ENCODE peak calls at places on chromosomes 5 and 9, in six cellular contexts. One of them, this sample, is unnamed.

GRCh38 chr9:105198763-105199339 is 45.6 kb upstream of the SLC44A1 start:
- DNase-seq in upper lobe of right lung: no peak
- DNase-seq in astrocyte: no peak
- DNase-seq in A549: no peak
- DNase-seq in aorta: no peak
- DNase-seq in GM12878: no peak
- DNase-seq in this sample: no peak

GRCh38 chr5:125215593-125215992 is 469.2 kb upstream of the ZNF608 start:
- DNase-seq in astrocyte: no peak
- DNase-seq in aorta: no peak
- DNase-seq in GM12878: no peak
- DNase-seq in A549: no peak
- DNase-seq in upper lobe of right lung: no peak
- DNase-seq in this sample: no peak

GRCh38 chr9:87725900-87726709 is at the start of gene CTSL:
- DNase-seq in A549: peak; percentile 89
- DNase-seq in astrocyte: peak; percentile 79
- DNase-seq in upper lobe of right lung: peak; percentile 95
- DNase-seq in GM12878: no peak
- DNase-seq in aorta: peak; percentile 96
- DNase-seq in this sample: no peak

GRCh38 chr5:140023611-140024191 is 19.4 kb downstream of the NRG2 start:
- DNase-seq in astrocyte: no peak
- DNase-seq in GM12878: no peak
- DNase-seq in A549: no peak
- DNase-seq in aorta: no peak
- DNase-seq in upper lobe of right lung: no peak
- DNase-seq in this sample: no peak

GRCh38 chr5:74442466-74442865 is 198.1 kb downstream of the ENC1 start:
- DNase-seq in A549: no peak
- DNase-seq in aorta: no peak
- DNase-seq in astrocyte: no peak
- DNase-seq in upper lobe of right lung: no peak
- DNase-seq in GM12878: no peak
- DNase-seq in this sample: no peak

GRCh38 chr5:139177809-139178581 is 20.2 kb downstream of the SIL1 start:
- DNase-seq in astrocyte: no peak
- DNase-seq in A549: no peak
- DNase-seq in aorta: no peak
- DNase-seq in upper lobe of right lung: no peak
- DNase-seq in GM12878: peak; percentile 43
- DNase-seq in this sample: no peak

GRCh38 chr5:38208782-38209378 is 49.5 kb upstream of the EGFLAM start:
- DNase-seq in A549: peak; percentile 19
- DNase-seq in GM12878: no peak
- DNase-seq in astrocyte: peak; percentile 16
- DNase-seq in upper lobe of right lung: no peak
- DNase-seq in aorta: no peak
- DNase-seq in this sample: peak; percentile 3

GRCh38 chr9:134163374-134164196 is 779 bp downstream of the RNU6ATAC start:
- DNase-seq in GM12878: no peak
- DNase-seq in upper lobe of right lung: peak; percentile 85
- DNase-seq in aorta: peak; percentile 89
- DNase-seq in A549: no peak
- DNase-seq in astrocyte: peak; percentile 43
- DNase-seq in this sample: no peak

GRCh38 chr9:13948037-13948436 is 365.9 kb downstream of the NFIB start:
- DNase-seq in GM12878: no peak
- DNase-seq in aorta: no peak
- DNase-seq in A549: no peak
- DNase-seq in upper lobe of right lung: no peak
- DNase-seq in astrocyte: no peak
- DNase-seq in this sample: no peak

GRCh38 chr5:161544350-161544765 is 2.2 kb downstream of the GABRB2 start:
- DNase-seq in upper lobe of right lung: no peak
- DNase-seq in aorta: no peak
- DNase-seq in astrocyte: peak; percentile 14
- DNase-seq in A549: peak; percentile 35
- DNase-seq in GM12878: no peak
- DNase-seq in this sample: no peak

GRCh38 chr5:76794871-76795270 is 24.0 kb upstream of the F2RL1 start:
- DNase-seq in GM12878: no peak
- DNase-seq in astrocyte: no peak
- DNase-seq in aorta: no peak
- DNase-seq in upper lobe of right lung: peak; percentile 6
- DNase-seq in A549: no peak
- DNase-seq in this sample: no peak

GRCh38 chr5:134245101-134245604 is 19.3 kb upstream of the PPP2CA start:
- DNase-seq in aorta: no peak
- DNase-seq in A549: no peak
- DNase-seq in GM12878: no peak
- DNase-seq in upper lobe of right lung: no peak
- DNase-seq in astrocyte: peak; percentile 80
- DNase-seq in this sample: peak; percentile 67

GRCh38 chr5:180274695-180275094 is 17.2 kb downstream of the MAPK9 start:
- DNase-seq in A549: no peak
- DNase-seq in upper lobe of right lung: no peak
- DNase-seq in GM12878: no peak
- DNase-seq in aorta: no peak
- DNase-seq in astrocyte: no peak
- DNase-seq in this sample: no peak
- H3K9me3 ChIP-seq in A549: peaks cover 90% of the 10 kb centered on the region
- H3K9me3 ChIP-seq in upper lobe of right lung: peaks cover 10% of the 10 kb centered on the region
- H3K9me3 ChIP-seq in GM12878: peaks cover 20% of the 10 kb centered on the region
- H3K9me3 ChIP-seq in aorta: peaks cover 18% of the 10 kb centered on the region
- H3K9me3 ChIP-seq in astrocyte: peaks cover 17% of the 10 kb centered on the region
- H3K9me3 ChIP-seq in this sample: peaks cover 29% of the 10 kb centered on the region

DNA sequence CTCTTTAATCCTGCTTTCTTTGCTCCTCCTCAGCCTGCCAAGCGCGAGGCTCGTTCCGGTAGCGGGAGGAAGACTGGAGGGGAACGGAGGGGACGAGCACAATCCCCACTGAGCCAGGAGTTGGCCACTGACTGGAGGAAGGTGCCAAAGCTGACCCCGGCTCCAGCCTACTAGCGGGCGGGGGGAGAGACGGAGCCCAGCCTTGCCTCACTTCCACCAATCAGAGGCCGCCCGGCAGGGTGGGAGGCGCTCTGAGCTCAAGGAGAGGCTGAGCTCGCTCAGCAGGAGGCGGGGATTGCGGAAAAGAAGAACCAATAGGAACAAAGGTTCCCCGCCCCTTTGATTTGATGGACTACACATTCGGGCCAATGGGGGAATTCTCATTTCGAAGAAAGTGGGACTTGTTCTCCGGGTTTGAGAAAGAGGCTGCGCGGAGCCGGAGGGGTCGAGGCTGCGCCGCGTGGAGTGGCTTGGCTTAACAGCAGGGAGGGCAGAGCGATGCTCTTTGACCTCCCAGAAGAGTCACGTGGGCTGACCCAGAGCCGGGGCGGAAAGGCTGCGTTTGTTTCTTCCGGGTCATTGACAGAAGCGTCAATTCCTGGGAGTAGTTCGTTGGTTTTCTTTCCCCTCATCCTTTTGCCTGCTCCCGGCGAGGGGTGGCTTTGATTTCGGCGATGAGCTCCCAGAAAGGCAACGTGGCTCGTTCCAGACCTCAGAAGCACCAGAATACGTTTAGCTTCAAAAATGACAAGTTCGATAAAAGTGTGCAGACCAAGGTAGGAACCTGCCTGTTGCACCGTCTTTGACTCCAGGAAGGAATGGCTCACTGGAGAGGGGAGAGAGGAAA is at the start of the genes ABHD17B and C9orf85:
- DNase-seq in GM12878: peak; percentile 98
- DNase-seq in upper lobe of right lung: peak; percentile 99
- DNase-seq in astrocyte: peak; percentile 98
- DNase-seq in A549: peak; percentile 96
- DNase-seq in aorta: peak; percentile 99
- DNase-seq in this sample: peak; percentile 98
- H3K4me3 ChIP-seq in GM12878: peak within 1 kb of the TSS; percentile 91
- H3K4me3 ChIP-seq in upper lobe of right lung: peak within 1 kb of the TSS; percentile 94
- H3K4me3 ChIP-seq in astrocyte: peak within 1 kb of the TSS; percentile 80
- H3K4me3 ChIP-seq in A549: peak within 1 kb of the TSS; percentile 89
- H3K4me3 ChIP-seq in aorta: peak within 1 kb of the TSS; percentile 97
- H3K4me3 ChIP-seq in this sample: peak within 1 kb of the TSS; percentile 89

GRCh38 chr5:152956943-152957613 is 533.4 kb upstream of the GRIA1 start:
- DNase-seq in aorta: no peak
- DNase-seq in A549: no peak
- DNase-seq in astrocyte: no peak
- DNase-seq in GM12878: no peak
- DNase-seq in upper lobe of right lung: no peak
- DNase-seq in this sample: no peak
- H3K9me3 ChIP-seq in aorta: no peaks in the 10 kb centered on the region
- H3K9me3 ChIP-seq in A549: no peaks in the 10 kb centered on the region
- H3K9me3 ChIP-seq in astrocyte: no peaks in the 10 kb centered on the region
- H3K9me3 ChIP-seq in GM12878: no peaks in the 10 kb centered on the region
- H3K9me3 ChIP-seq in upper lobe of right lung: no peaks in the 10 kb centered on the region
- H3K9me3 ChIP-seq in this sample: peaks cover 3% of the 10 kb centered on the region

GRCh38 chr9:110571801-110572490 is 7.6 kb downstream of the SVEP1 start:
- DNase-seq in A549: no peak
- DNase-seq in astrocyte: no peak
- DNase-seq in aorta: no peak
- DNase-seq in upper lobe of right lung: no peak
- DNase-seq in GM12878: no peak
- DNase-seq in this sample: no peak
- H3K4me3 ChIP-seq in A549: no peak overlapping the region
- H3K4me3 ChIP-seq in astrocyte: no peak overlapping the region
- H3K4me3 ChIP-seq in aorta: no peak overlapping the region
- H3K4me3 ChIP-seq in upper lobe of right lung: no peak overlapping the region
- H3K4me3 ChIP-seq in GM12878: no peak overlapping the region
- H3K4me3 ChIP-seq in this sample: no peak overlapping the region

GRCh38 chr5:178984145-178985072 is 10.7 kb downstream of the GRM6 start:
- DNase-seq in aorta: no peak
- DNase-seq in upper lobe of right lung: no peak
- DNase-seq in GM12878: no peak
- DNase-seq in A549: no peak
- DNase-seq in astrocyte: no peak
- DNase-seq in this sample: no peak
- H3K9me3 ChIP-seq in aorta: peaks cover 44% of the 10 kb centered on the region
- H3K9me3 ChIP-seq in upper lobe of right lung: peaks cover 9% of the 10 kb centered on the region
- H3K9me3 ChIP-seq in GM12878: no peaks in the 10 kb centered on the region
- H3K9me3 ChIP-seq in A549: peaks cover 24% of the 10 kb centered on the region
- H3K9me3 ChIP-seq in astrocyte: peaks cover 65% of the 10 kb centered on the region
- H3K9me3 ChIP-seq in this sample: peaks cover 89% of the 10 kb centered on the region

GRCh38 chr5:141514330-141515111 is 25.6 kb downstream of the PCDHGC5 start:
- DNase-seq in GM12878: no peak
- DNase-seq in aorta: no peak
- DNase-seq in A549: no peak
- DNase-seq in astrocyte: peak; percentile 54
- DNase-seq in upper lobe of right lung: no peak
- DNase-seq in this sample: no peak
- H3K4me3 ChIP-seq in GM12878: peak overlapping the region; percentile 69
- H3K4me3 ChIP-seq in aorta: no peak overlapping the region
- H3K4me3 ChIP-seq in A549: no peak overlapping the region
- H3K4me3 ChIP-seq in astrocyte: no peak overlapping the region
- H3K4me3 ChIP-seq in upper lobe of right lung: peak overlapping the region; percentile 56
- H3K4me3 ChIP-seq in this sample: no peak overlapping the region

DNA sequence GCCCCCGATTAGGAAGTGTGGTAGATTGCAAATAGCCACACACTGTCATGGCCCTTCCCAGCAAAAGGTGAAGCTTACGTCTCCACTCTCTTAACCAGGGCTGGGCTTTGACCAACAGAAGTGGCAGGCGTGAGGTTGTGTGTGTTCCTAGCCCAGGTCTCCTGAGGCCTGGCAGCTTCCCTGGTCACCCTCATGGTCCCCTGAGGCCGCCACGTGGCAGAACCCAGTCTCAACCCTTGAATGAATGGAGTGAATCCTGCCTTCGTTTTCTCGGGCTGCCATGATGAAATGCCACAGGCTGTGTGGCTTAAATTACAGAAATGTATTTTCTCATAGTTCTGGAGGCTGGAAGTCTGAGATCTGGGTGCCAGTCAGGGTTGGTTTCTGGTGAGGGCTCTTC is 370.4 kb downstream of the IRX2 start:
- DNase-seq in A549: no peak
- DNase-seq in astrocyte: no peak
- DNase-seq in GM12878: no peak
- DNase-seq in upper lobe of right lung: no peak
- DNase-seq in aorta: no peak
- DNase-seq in this sample: no peak
- H3K9me3 ChIP-seq in A549: no peaks in the 10 kb centered on the region
- H3K9me3 ChIP-seq in astrocyte: peaks cover 3% of the 10 kb centered on the region
- H3K9me3 ChIP-seq in GM12878: no peaks in the 10 kb centered on the region
- H3K9me3 ChIP-seq in upper lobe of right lung: no peaks in the 10 kb centered on the region
- H3K9me3 ChIP-seq in aorta: no peaks in the 10 kb centered on the region
- H3K9me3 ChIP-seq in this sample: peaks cover 70% of the 10 kb centered on the region

DNA sequence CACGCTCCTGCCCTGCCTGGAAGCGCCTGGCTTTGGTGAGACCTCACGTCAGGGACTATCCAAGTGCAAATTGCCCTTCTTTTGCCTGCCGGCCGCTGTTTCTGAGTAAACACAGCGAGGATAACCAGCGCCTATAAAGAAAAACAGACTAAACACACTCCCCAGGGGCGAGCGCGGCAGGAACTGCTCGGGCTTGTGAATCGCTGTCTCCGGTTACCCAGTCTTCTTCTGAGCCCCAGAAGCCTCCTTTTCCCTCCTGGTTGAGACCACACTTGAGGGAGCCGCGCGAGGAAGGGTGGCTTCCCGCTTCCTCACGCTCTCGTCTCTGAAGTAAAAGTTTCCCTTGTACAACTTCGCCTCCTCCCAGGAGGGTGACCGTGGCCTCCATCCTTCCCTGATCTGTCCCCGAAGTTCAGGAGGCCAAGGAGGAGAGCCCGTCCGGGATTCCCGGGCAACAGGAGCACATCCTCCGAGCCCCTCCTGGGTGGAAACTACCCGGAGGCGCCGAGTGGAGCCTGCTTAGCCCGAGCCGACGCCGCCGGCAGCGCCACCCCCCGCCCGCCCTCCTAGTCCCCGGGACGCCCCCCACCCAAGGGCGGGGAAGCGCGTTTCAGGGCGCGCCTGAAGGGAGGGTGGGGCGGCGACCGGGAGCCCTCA is 1.0 kb downstream of the HCN1 start:
- DNase-seq in A549: no peak
- DNase-seq in aorta: no peak
- DNase-seq in upper lobe of right lung: no peak
- DNase-seq in astrocyte: no peak
- DNase-seq in GM12878: no peak
- DNase-seq in this sample: no peak
- H3K4me3 ChIP-seq in A549: peak overlapping the region; percentile 38
- H3K4me3 ChIP-seq in aorta: no peak overlapping the region
- H3K4me3 ChIP-seq in upper lobe of right lung: no peak overlapping the region
- H3K4me3 ChIP-seq in astrocyte: no peak overlapping the region
- H3K4me3 ChIP-seq in GM12878: no peak overlapping the region
- H3K4me3 ChIP-seq in this sample: no peak overlapping the region

GRCh38 chr9:122642226-122642625 is 15.2 kb downstream of the OR1B1 start:
- DNase-seq in aorta: no peak
- DNase-seq in upper lobe of right lung: no peak
- DNase-seq in astrocyte: no peak
- DNase-seq in GM12878: no peak
- DNase-seq in A549: no peak
- DNase-seq in this sample: no peak
- H3K9me3 ChIP-seq in aorta: peaks cover 7% of the 10 kb centered on the region
- H3K9me3 ChIP-seq in upper lobe of right lung: no peaks in the 10 kb centered on the region
- H3K9me3 ChIP-seq in astrocyte: no peaks in the 10 kb centered on the region
- H3K9me3 ChIP-seq in GM12878: no peaks in the 10 kb centered on the region
- H3K9me3 ChIP-seq in A549: no peaks in the 10 kb centered on the region
- H3K9me3 ChIP-seq in this sample: no peaks in the 10 kb centered on the region

This sample was measured in AG04450.